ENCODE peak calls at places on chromosomes 2 and 18, in ten cellular contexts. G is ovary; B is stomach; X is CD8-positive, alpha-beta T cell; Z is body of pancreas; A is mammary epithelial cell; C is adrenal gland; E is WERI-Rb-1; L is thoracic aorta; O is heart left ventricle. D is an unnamed sample.

GRCh38 chr2:233449071-233449901 is 95.0 kb downstream of the DGKD start:
- DNase-seq in G (no peak), B (no peak), X (no peak), Z (peak; percentile 36), A (no peak), C (peak; percentile 60), E (peak; percentile 69), L (no peak), O (no peak), D (peak; percentile 47)

GRCh38 chr18:57813245-57813644 is 10.1 kb upstream of the ATP8B1 start:
- DNase-seq in G (no peak), B (no peak), X (no peak), Z (no peak), A (peak; percentile 86), C (no peak), E (no peak), L (no peak), O (no peak), D (peak; percentile 98)

GRCh38 chr18:37565138-37565984 is at the start of gene CELF4:
- DNase-seq in G (no peak), B (no peak), X (no peak), Z (no peak), A (peak; percentile 15), C (no peak), E (peak; percentile 53), L (no peak), O (no peak), D (no peak)

GRCh38 chr2:184004289-184004944 is 593.9 kb upstream of the ZNF804A start:
- DNase-seq in G (no peak), B (no peak), X (no peak), Z (no peak), A (no peak), C (no peak), E (no peak), L (no peak), O (no peak), D (no peak)

GRCh38 chr2:46380038-46380940 is 83.1 kb downstream of the EPAS1 start:
- DNase-seq in G (no peak), B (no peak), X (no peak), Z (no peak), A (no peak), C (no peak), E (no peak), L (no peak), O (no peak), D (no peak)

GRCh38 chr2:72326759-72327158 is 179.1 kb upstream of the CYP26B1 start:
- DNase-seq in G (no peak), B (no peak), X (no peak), Z (no peak), A (peak; percentile 25), C (peak; percentile 23), E (no peak), L (no peak), O (no peak), D (peak; percentile 7)

GRCh38 chr2:144449028-144449406 is 70.9 kb downstream of the ZEB2 start:
- DNase-seq in G (no peak), B (no peak), X (no peak), Z (no peak), A (no peak), C (peak; percentile 80), E (no peak), L (no peak), O (no peak), D (peak; percentile 33)

GRCh38 chr2:196515041-196515440 is 124.5 kb upstream of the CCDC150 start:
- DNase-seq in G (no peak), B (no peak), X (no peak), Z (no peak), A (no peak), C (no peak), E (no peak), L (no peak), O (peak; percentile 32), D (no peak)

GRCh38 chr2:189285962-189286648 is 106.5 kb upstream of the COL5A2 start:
- DNase-seq in G (no peak), B (no peak), X (no peak), Z (no peak), A (peak; percentile 85), C (no peak), E (no peak), L (no peak), O (no peak), D (peak; percentile 94)

GRCh38 chr2:204982303-204982702 is 437.0 kb downstream of the PARD3B start:
- DNase-seq in G (no peak), B (no peak), X (no peak), Z (no peak), A (no peak), C (no peak), E (peak; percentile 43), L (no peak), O (no peak), D (peak; percentile 22)

DNA sequence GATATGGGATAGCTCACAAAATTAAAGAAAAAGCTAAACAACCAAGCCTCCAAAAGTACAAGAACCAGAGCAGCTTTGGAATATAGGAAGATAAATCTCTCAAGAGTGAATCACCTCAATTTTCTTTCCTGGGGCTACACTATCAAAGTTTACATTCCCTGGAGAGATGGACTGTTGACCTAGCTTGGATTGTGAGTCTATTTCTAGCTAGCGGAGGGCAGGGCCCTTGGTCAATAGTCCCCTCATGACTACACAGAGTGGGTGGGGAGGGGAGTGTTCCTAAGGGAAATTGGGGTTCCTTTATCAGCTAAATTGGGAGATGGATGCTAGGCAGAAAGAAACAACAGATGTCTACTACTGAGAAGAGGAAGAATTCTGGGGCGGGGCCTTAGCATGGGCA is 29.9 kb upstream of the EIF2AK3 start:
- DNase-seq in G (no peak), B (no peak), X (no peak), Z (no peak), A (no peak), C (no peak), E (no peak), L (no peak), O (no peak), D (no peak)
- H3K4me3 ChIP-seq in G (no peak overlapping the region), B (no peak overlapping the region), X (no peak overlapping the region), Z (no peak overlapping the region), A (no peak overlapping the region), C (no peak overlapping the region), E (no peak overlapping the region), L (no peak overlapping the region), O (no peak overlapping the region), D (no peak overlapping the region)

GRCh38 chr2:98463551-98463971 is 18.9 kb downstream of the INPP4A start:
- DNase-seq in G (no peak), B (no peak), X (no peak), Z (no peak), A (no peak), C (no peak), E (no peak), L (no peak), O (no peak), D (no peak)
- H3K4me3 ChIP-seq in G (no peak overlapping the region), B (no peak overlapping the region), X (peak overlapping the region; percentile 45), Z (no peak overlapping the region), A (no peak overlapping the region), C (no peak overlapping the region), E (no peak overlapping the region), L (no peak overlapping the region), O (no peak overlapping the region), D (no peak overlapping the region)

DNA sequence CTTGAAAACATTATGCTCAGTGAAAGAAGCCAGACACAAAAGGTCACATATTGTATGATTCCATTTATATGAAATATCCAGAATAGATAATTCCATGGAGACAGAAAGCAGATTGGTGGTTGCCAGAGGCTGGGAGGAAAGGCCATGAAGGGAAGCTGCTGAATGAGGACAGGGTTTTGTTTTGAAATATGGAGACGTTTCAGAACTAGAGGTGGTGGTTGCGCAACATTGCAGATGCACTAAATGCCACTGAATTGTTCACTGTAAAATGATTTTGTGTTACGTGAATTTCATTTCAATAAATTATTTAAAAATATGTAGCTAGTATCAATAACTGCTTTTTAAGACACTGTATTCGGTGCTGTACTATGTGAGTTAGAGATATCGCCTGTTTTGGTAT is 101.7 kb upstream of the ZNF236 start:
- DNase-seq in G (no peak), B (no peak), X (no peak), Z (no peak), A (no peak), C (peak; percentile 39), E (no peak), L (no peak), O (no peak), D (peak; percentile 9)
- H3K4me3 ChIP-seq in G (no peak overlapping the region), B (no peak overlapping the region), X (peak overlapping the region; percentile 32), Z (no peak overlapping the region), A (no peak overlapping the region), C (no peak overlapping the region), E (no peak overlapping the region), L (no peak overlapping the region), O (no peak overlapping the region), D (no peak overlapping the region)

GRCh38 chr18:8117008-8117376 is 492.2 kb upstream of the RAB12 start:
- DNase-seq in G (no peak), B (no peak), X (no peak), Z (no peak), A (no peak), C (no peak), E (no peak), L (no peak), O (no peak), D (peak; percentile 38)
- H3K4me3 ChIP-seq in G (no peak overlapping the region), B (no peak overlapping the region), X (no peak overlapping the region), Z (no peak overlapping the region), A (no peak overlapping the region), C (no peak overlapping the region), E (no peak overlapping the region), L (no peak overlapping the region), O (no peak overlapping the region), D (no peak overlapping the region)

GRCh38 chr18:7668392-7668791 is 101.3 kb downstream of the PTPRM start:
- DNase-seq in G (no peak), B (no peak), X (no peak), Z (no peak), A (no peak), C (no peak), E (no peak), L (no peak), O (no peak), D (no peak)

GRCh38 chr18:7663305-7664023 is 96.3 kb downstream of the PTPRM start:
- DNase-seq in G (no peak), B (no peak), X (no peak), Z (no peak), A (peak; percentile 15), C (no peak), E (no peak), L (no peak), O (no peak), D (no peak)

GRCh38 chr18:7662866-7663265 is 95.8 kb downstream of the PTPRM start:
- DNase-seq in G (no peak), B (no peak), X (no peak), Z (no peak), A (no peak), C (no peak), E (no peak), L (no peak), O (no peak), D (no peak)

GRCh38 chr18:7664024-7664312 is 96.9 kb downstream of the PTPRM start:
- DNase-seq in G (no peak), B (no peak), X (no peak), Z (no peak), A (peak; percentile 20), C (no peak), E (no peak), L (no peak), O (no peak), D (no peak)

GRCh38 chr18:7666195-7666776 is 99.2 kb downstream of the PTPRM start:
- DNase-seq in G (no peak), B (no peak), X (no peak), Z (no peak), A (no peak), C (no peak), E (no peak), L (no peak), O (no peak), D (no peak)
- H3K4me3 ChIP-seq in G (no peak overlapping the region), B (no peak overlapping the region), X (no peak overlapping the region), Z (no peak overlapping the region), A (no peak overlapping the region), C (no peak overlapping the region), E (no peak overlapping the region), L (no peak overlapping the region), O (no peak overlapping the region), D (no peak overlapping the region)